ENCODE peak calls at places on chromosome 16, in five cellular contexts. One of them, this sample, is unnamed.

GRCh38 chr16:11524098-11524760 is 62.5 kb downstream of the LITAF start:
- DNase-seq in trophoblast cell: no peak
- DNase-seq in mesenchymal stem cell: no peak
- DNase-seq in H1: no peak
- DNase-seq in neuronal stem cell: no peak
- DNase-seq in this sample: no peak

GRCh38 chr16:79218358-79218757 is 382.2 kb downstream of the MAF start:
- DNase-seq in trophoblast cell: peak
- DNase-seq in neuronal stem cell: no peak
- DNase-seq in mesenchymal stem cell: no peak
- DNase-seq in H1: no peak
- DNase-seq in this sample: no peak

GRCh38 chr16:48158296-48158695 is 2.5 kb upstream of the ABCC12 start:
- DNase-seq in trophoblast cell: no peak
- DNase-seq in neuronal stem cell: no peak
- DNase-seq in mesenchymal stem cell: peak
- DNase-seq in H1: no peak
- DNase-seq in this sample: no peak

GRCh38 chr16:12265168-12265567 is 288.6 kb downstream of the SNX29 start:
- DNase-seq in H1: no peak
- DNase-seq in neuronal stem cell: no peak
- DNase-seq in mesenchymal stem cell: no peak
- DNase-seq in trophoblast cell: no peak
- DNase-seq in this sample: no peak

GRCh38 chr16:59688006-59688405 is 953.9 kb upstream of the GOT2 start:
- DNase-seq in mesenchymal stem cell: no peak
- DNase-seq in trophoblast cell: no peak
- DNase-seq in H1: peak
- DNase-seq in neuronal stem cell: no peak
- DNase-seq in this sample: no peak

GRCh38 chr16:67822511-67822910 is 15.8 kb downstream of the TSNAXIP1 start:
- DNase-seq in neuronal stem cell: no peak
- DNase-seq in trophoblast cell: peak
- DNase-seq in mesenchymal stem cell: peak
- DNase-seq in H1: no peak
- DNase-seq in this sample: no peak

GRCh38 chr16:59341368-59341767 is 607.3 kb upstream of the GOT2 start:
- DNase-seq in H1: no peak
- DNase-seq in trophoblast cell: no peak
- DNase-seq in neuronal stem cell: no peak
- DNase-seq in mesenchymal stem cell: no peak
- DNase-seq in this sample: no peak

GRCh38 chr16:3295209-3295608 is 10.0 kb downstream of the TIGD7 start:
- DNase-seq in H1: no peak
- DNase-seq in mesenchymal stem cell: no peak
- DNase-seq in neuronal stem cell: no peak
- DNase-seq in trophoblast cell: no peak
- DNase-seq in this sample: no peak

GRCh38 chr16:14071576-14072271 is 605 bp downstream of the MRTFB start:
- DNase-seq in neuronal stem cell: peak
- DNase-seq in mesenchymal stem cell: peak
- DNase-seq in H1: no peak
- DNase-seq in trophoblast cell: peak
- DNase-seq in this sample: peak

GRCh38 chr16:2919511-2920255 is 8.0 kb downstream of the FLYWCH1 start:
- DNase-seq in trophoblast cell: peak
- DNase-seq in neuronal stem cell: peak
- DNase-seq in H1: no peak
- DNase-seq in mesenchymal stem cell: peak
- DNase-seq in this sample: peak

GRCh38 chr16:72858611-72859493 is 189.1 kb downstream of the ZFHX3 start:
- DNase-seq in neuronal stem cell: no peak
- DNase-seq in H1: no peak
- DNase-seq in mesenchymal stem cell: peak
- DNase-seq in trophoblast cell: peak
- DNase-seq in this sample: no peak

GRCh38 chr16:11896776-11897175 is 19.0 kb downstream of the GSPT1 start:
- DNase-seq in H1: no peak
- DNase-seq in mesenchymal stem cell: peak
- DNase-seq in neuronal stem cell: no peak
- DNase-seq in trophoblast cell: peak
- DNase-seq in this sample: no peak

GRCh38 chr16:27564226-27564625 is 14.3 kb downstream of the KATNIP start:
- DNase-seq in H1: no peak
- DNase-seq in mesenchymal stem cell: no peak
- DNase-seq in neuronal stem cell: no peak
- DNase-seq in trophoblast cell: no peak
- DNase-seq in this sample: no peak

GRCh38 chr16:57823836-57824235 is 21.5 kb upstream of the KIFC3 start:
- DNase-seq in neuronal stem cell: no peak
- DNase-seq in H1: no peak
- DNase-seq in mesenchymal stem cell: no peak
- DNase-seq in trophoblast cell: peak
- DNase-seq in this sample: no peak

GRCh38 chr16:19595043-19595767 is 39.7 kb downstream of the VPS35L start:
- DNase-seq in mesenchymal stem cell: peak
- DNase-seq in neuronal stem cell: no peak
- DNase-seq in H1: no peak
- DNase-seq in trophoblast cell: peak
- DNase-seq in this sample: no peak

GRCh38 chr16:24577167-24577566 is 37.8 kb downstream of the RBBP6 start:
- DNase-seq in H1: no peak
- DNase-seq in mesenchymal stem cell: no peak
- DNase-seq in neuronal stem cell: no peak
- DNase-seq in trophoblast cell: no peak
- DNase-seq in this sample: no peak

DNA sequence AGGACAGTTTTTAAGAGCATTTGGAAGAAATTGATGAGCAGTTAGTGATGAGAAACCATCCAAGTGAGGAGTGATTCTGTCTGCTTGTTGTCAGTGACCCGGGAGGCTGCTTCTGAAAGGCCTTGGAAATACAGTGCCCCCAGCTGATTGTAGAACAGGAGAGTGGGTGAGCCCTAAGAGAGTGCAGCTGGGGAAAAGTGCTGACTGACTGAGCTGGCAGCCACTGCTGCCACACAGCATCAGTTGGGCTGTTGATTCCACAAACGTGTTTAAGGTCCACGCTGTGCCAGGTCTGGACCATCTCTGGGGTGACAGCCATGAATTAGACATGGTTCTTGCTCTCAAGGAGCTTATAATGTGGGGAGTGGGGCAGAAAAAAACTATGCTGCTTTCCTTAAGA is 18.9 kb downstream of the NUP93 start:
- DNase-seq in H1: no peak
- DNase-seq in neuronal stem cell: no peak
- DNase-seq in mesenchymal stem cell: no peak
- DNase-seq in trophoblast cell: no peak
- DNase-seq in this sample: no peak
- H2BK12ac ChIP-seq in H1: no peak
- H2BK12ac ChIP-seq in neuronal stem cell: no peak
- H2BK12ac ChIP-seq in mesenchymal stem cell: no peak
- H2BK12ac ChIP-seq in trophoblast cell: no peak
- H2BK12ac ChIP-seq in this sample: no peak

GRCh38 chr16:51357839-51358238 is 206.8 kb upstream of the SALL1 start:
- DNase-seq in mesenchymal stem cell: no peak
- DNase-seq in neuronal stem cell: no peak
- DNase-seq in H1: no peak
- DNase-seq in trophoblast cell: no peak
- DNase-seq in this sample: no peak
- H2BK12ac ChIP-seq in mesenchymal stem cell: no peak
- H2BK12ac ChIP-seq in neuronal stem cell: no peak
- H2BK12ac ChIP-seq in H1: no peak
- H2BK12ac ChIP-seq in trophoblast cell: no peak
- H2BK12ac ChIP-seq in this sample: no peak

GRCh38 chr16:88433632-88434352 is 19.3 kb upstream of the ZFPM1 start:
- DNase-seq in H1: no peak
- DNase-seq in trophoblast cell: no peak
- DNase-seq in neuronal stem cell: no peak
- DNase-seq in mesenchymal stem cell: no peak
- DNase-seq in this sample: no peak
- H2BK12ac ChIP-seq in H1: no peak
- H2BK12ac ChIP-seq in trophoblast cell: no peak
- H2BK12ac ChIP-seq in neuronal stem cell: no peak
- H2BK12ac ChIP-seq in mesenchymal stem cell: no peak
- H2BK12ac ChIP-seq in this sample: no peak

GRCh38 chr16:86611958-86612357 is 33.6 kb downstream of the FOXL1 start:
- DNase-seq in neuronal stem cell: no peak
- DNase-seq in mesenchymal stem cell: peak
- DNase-seq in H1: no peak
- DNase-seq in trophoblast cell: no peak
- DNase-seq in this sample: no peak
- H2BK12ac ChIP-seq in neuronal stem cell: no peak
- H2BK12ac ChIP-seq in mesenchymal stem cell: no peak
- H2BK12ac ChIP-seq in H1: no peak
- H2BK12ac ChIP-seq in trophoblast cell: no peak
- H2BK12ac ChIP-seq in this sample: no peak

DNA sequence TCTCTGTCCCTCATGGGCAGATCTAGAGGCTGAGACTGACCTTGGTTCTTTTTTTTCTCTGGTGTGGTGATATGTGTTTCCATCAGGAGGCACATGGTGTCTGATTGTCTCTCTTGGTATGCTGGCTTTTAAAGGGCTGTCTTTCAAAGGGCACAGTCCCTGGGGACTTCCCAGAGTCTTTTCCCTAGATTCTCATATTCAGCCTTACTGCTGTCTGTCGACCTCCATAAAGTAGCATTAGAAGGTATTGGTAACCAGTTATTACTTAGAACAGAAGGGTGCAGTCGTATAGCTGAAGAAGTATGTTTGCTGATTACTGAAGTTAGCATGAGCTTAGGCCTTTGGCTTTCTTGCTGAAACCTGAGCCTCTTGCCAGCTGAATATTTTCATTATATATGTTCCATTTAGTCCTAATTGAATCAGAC is 71.2 kb downstream of the WWP2 start:
- DNase-seq in mesenchymal stem cell: peak
- DNase-seq in trophoblast cell: peak
- DNase-seq in H1: no peak
- DNase-seq in neuronal stem cell: no peak
- DNase-seq in this sample: no peak
- H2BK12ac ChIP-seq in mesenchymal stem cell: no peak
- H2BK12ac ChIP-seq in trophoblast cell: no peak
- H2BK12ac ChIP-seq in H1: no peak
- H2BK12ac ChIP-seq in neuronal stem cell: no peak
- H2BK12ac ChIP-seq in this sample: no peak

DNA sequence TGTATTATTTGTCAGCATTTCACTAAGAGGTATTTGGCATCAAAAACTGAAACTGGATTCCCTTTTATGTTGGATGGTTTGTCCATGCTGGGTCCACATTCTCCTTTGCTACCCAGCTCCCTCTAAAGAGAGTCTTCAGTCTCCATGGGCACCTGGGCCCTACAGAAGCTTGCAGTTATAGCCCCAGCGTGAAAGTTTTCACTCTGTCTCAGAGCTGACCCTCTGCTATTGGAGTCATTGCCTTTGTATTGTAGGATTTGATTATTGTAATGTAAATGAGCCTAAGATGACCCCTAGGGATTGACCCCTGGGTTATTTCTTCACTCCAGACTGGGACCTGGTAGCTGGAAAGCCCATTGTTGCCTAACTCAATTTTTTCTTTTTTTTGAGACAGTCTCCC is 1026.5 kb upstream of the EEF2KMT start:
- DNase-seq in H1: no peak
- DNase-seq in trophoblast cell: no peak
- DNase-seq in neuronal stem cell: peak
- DNase-seq in mesenchymal stem cell: no peak
- DNase-seq in this sample: no peak
- H2BK12ac ChIP-seq in H1: no peak
- H2BK12ac ChIP-seq in trophoblast cell: no peak
- H2BK12ac ChIP-seq in neuronal stem cell: no peak
- H2BK12ac ChIP-seq in mesenchymal stem cell: no peak
- H2BK12ac ChIP-seq in this sample: no peak

DNA sequence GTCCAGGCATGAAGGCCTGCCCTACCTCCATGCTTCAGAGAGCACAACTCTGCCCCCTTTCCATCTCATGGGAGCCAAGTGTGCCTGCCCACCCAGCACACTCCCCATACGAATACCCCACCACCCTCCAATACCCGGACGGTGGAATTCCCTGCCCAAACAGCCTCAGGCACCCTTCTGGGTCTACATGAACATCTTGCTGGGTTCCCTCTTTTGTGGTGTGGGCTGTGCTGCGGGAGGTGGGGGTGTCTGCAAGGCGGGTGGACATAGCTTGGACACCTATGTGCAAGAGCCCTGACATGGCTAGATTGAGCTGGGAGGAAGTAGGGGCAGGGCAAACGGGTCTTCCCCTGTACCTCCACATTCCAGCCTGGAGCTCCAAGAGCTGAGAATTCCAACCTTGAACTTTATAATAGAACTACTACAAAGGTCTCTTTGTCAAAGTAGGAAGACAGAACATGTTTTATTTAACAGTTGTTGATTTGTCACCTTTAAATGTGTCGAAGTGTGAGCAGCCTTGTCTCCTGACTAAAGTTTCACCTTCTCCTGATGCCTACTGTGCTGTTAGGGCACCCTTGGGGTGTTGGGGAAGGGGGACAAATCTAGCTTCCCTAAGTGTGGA is 9.1 kb downstream of the SLC6A2 start:
- DNase-seq in neuronal stem cell: no peak
- DNase-seq in mesenchymal stem cell: no peak
- DNase-seq in H1: no peak
- DNase-seq in trophoblast cell: peak
- DNase-seq in this sample: no peak
- H2BK12ac ChIP-seq in neuronal stem cell: no peak
- H2BK12ac ChIP-seq in mesenchymal stem cell: no peak
- H2BK12ac ChIP-seq in H1: peak
- H2BK12ac ChIP-seq in trophoblast cell: peak
- H2BK12ac ChIP-seq in this sample: no peak

GRCh38 chr16:17270111-17270510 is 200.6 kb downstream of the XYLT1 start:
- DNase-seq in neuronal stem cell: no peak
- DNase-seq in H1: no peak
- DNase-seq in mesenchymal stem cell: no peak
- DNase-seq in trophoblast cell: no peak
- DNase-seq in this sample: no peak

GRCh38 chr16:17270683-17271109 is 200.1 kb downstream of the XYLT1 start:
- DNase-seq in H1: no peak
- DNase-seq in trophoblast cell: no peak
- DNase-seq in neuronal stem cell: no peak
- DNase-seq in mesenchymal stem cell: no peak
- DNase-seq in this sample: no peak

GRCh38 chr16:17272716-17273115 is 198.0 kb downstream of the XYLT1 start:
- DNase-seq in mesenchymal stem cell: no peak
- DNase-seq in trophoblast cell: no peak
- DNase-seq in neuronal stem cell: no peak
- DNase-seq in H1: no peak
- DNase-seq in this sample: no peak

GRCh38 chr16:17273142-17273561 is 197.6 kb downstream of the XYLT1 start:
- DNase-seq in H1: no peak
- DNase-seq in trophoblast cell: peak
- DNase-seq in neuronal stem cell: no peak
- DNase-seq in mesenchymal stem cell: no peak
- DNase-seq in this sample: no peak

GRCh38 chr16:17271687-17272086 is 199.1 kb downstream of the XYLT1 start:
- DNase-seq in trophoblast cell: no peak
- DNase-seq in neuronal stem cell: no peak
- DNase-seq in H1: no peak
- DNase-seq in mesenchymal stem cell: no peak
- DNase-seq in this sample: no peak
- H2BK12ac ChIP-seq in trophoblast cell: no peak
- H2BK12ac ChIP-seq in neuronal stem cell: no peak
- H2BK12ac ChIP-seq in H1: no peak
- H2BK12ac ChIP-seq in mesenchymal stem cell: no peak
- H2BK12ac ChIP-seq in this sample: no peak

This sample was measured in H9.